ENCODE peak calls at places on chromosomes 13 and 19, in seven cellular contexts. X is stimulated activated CD4-positive, alpha-beta T cell treated with anti-CD3 and anti-CD28 coated beads, Interleukin-4, amount 100 ng/mL, for 1 hour; R is WERI-Rb-1; Z is IMR-90; G is lower leg skin; S is aorta; J is MCF 10A. D is an unnamed sample.

GRCh38 chr19:43778651-43779050 is 2.1 kb downstream of the KCNN4 start:
- DNase-seq in X (no peak), R (no peak), Z (no peak), G (no peak), S (no peak), J (no peak), D (no peak)

GRCh38 chr13:73109969-73110368 is 51.2 kb downstream of the KLF5 start:
- DNase-seq in X (no peak), R (no peak), Z (no peak), G (no peak), S (no peak), J (no peak), D (no peak)

GRCh38 chr19:33350538-33351309 is 22.8 kb upstream of the CEBPG start:
- DNase-seq in X (no peak), R (no peak), Z (peak), G (peak), S (no peak), J (peak), D (peak)

GRCh38 chr13:75079226-75079625 is 402.7 kb downstream of the TBC1D4 start:
- DNase-seq in X (no peak), R (no peak), Z (peak), G (no peak), S (no peak), J (peak), D (peak)

GRCh38 chr19:15436012-15436825 is 13.5 kb downstream of the WIZ start:
- DNase-seq in X (no peak), R (no peak), Z (no peak), G (no peak), S (no peak), J (no peak), D (no peak)

GRCh38 chr13:21336609-21337008 is 122.5 kb downstream of the ZDHHC20 start:
- DNase-seq in X (no peak), R (no peak), Z (no peak), G (peak), S (no peak), J (no peak), D (no peak)

GRCh38 chr13:92315265-92315664 is 911.3 kb upstream of the GPC6 start:
- DNase-seq in X (no peak), R (no peak), Z (no peak), G (no peak), S (no peak), J (no peak), D (no peak)

GRCh38 chr19:14072535-14073231 is at the start of gene MISP3:
- DNase-seq in X (peak), R (peak), Z (no peak), G (peak), S (no peak), J (peak), D (no peak)

GRCh38 chr13:97720881-97721280 is 232.6 kb upstream of the IPO5 start:
- DNase-seq in X (no peak), R (no peak), Z (no peak), G (no peak), S (no peak), J (no peak), D (no peak)

GRCh38 chr13:80341771-80342271 is 895 bp upstream of the SPRY2 start:
- DNase-seq in X (no peak), R (peak), Z (peak), G (peak), S (no peak), J (peak), D (no peak)

GRCh38 chr19:33778089-33778791 is 18.4 kb upstream of the KCTD15 start:
- DNase-seq in X (peak), R (peak), Z (peak), G (peak), S (peak), J (peak), D (no peak)

GRCh38 chr19:3494559-3494958 is 5.9 kb downstream of the DOHH start:
- DNase-seq in X (peak), R (no peak), Z (no peak), G (peak), S (no peak), J (no peak), D (no peak)

GRCh38 chr19:53394522-53394973 is 401 bp upstream of the ZNF765 start:
- DNase-seq in X (no peak), R (peak), Z (peak), G (peak), S (peak), J (no peak), D (no peak)

GRCh38 chr19:38433268-38433733 is at the start of gene RYR1:
- DNase-seq in X (peak), R (no peak), Z (no peak), G (peak), S (peak), J (peak), D (no peak)

GRCh38 chr13:66492479-66492878 is 737.7 kb downstream of the PCDH9 start:
- DNase-seq in X (no peak), R (peak), Z (no peak), G (no peak), S (no peak), J (peak), D (no peak)

D was measured in astrocyte of the cerebellum.